ENCODE peak calls at places on chromosomes 13 and 19, in seven cellular contexts. One of them, this sample, is unnamed.

GRCh38 chr19:27997069-27997468 is 1215.9 kb downstream of the UQCRFS1 start:
- DNase-seq in fibroblast of lung: no peak
- DNase-seq in adrenal gland: no peak
- DNase-seq in amniotic stem cell: no peak
- DNase-seq in stimulated activated CD4-positive, alpha-beta T cell treated with anti-CD3 and anti-CD28 coated beads, Interleukin-1b, Interleukin-23, amount 100 ng/mL, for 24 hours: no peak
- DNase-seq in hypothalamus: no peak
- DNase-seq in WTC11: no peak
- DNase-seq in this sample: no peak

GRCh38 chr19:50175924-50176323 is 12.8 kb upstream of the IZUMO2 start:
- DNase-seq in fibroblast of lung: no peak
- DNase-seq in adrenal gland: no peak
- DNase-seq in amniotic stem cell: no peak
- DNase-seq in stimulated activated CD4-positive, alpha-beta T cell treated with anti-CD3 and anti-CD28 coated beads, Interleukin-1b, Interleukin-23, amount 100 ng/mL, for 24 hours: no peak
- DNase-seq in hypothalamus: no peak
- DNase-seq in WTC11: no peak
- DNase-seq in this sample: no peak

GRCh38 chr13:114100446-114101320 is 31.7 kb downstream of the RASA3 start:
- DNase-seq in fibroblast of lung: peak; percentile 21
- DNase-seq in adrenal gland: no peak
- DNase-seq in amniotic stem cell: no peak
- DNase-seq in stimulated activated CD4-positive, alpha-beta T cell treated with anti-CD3 and anti-CD28 coated beads, Interleukin-1b, Interleukin-23, amount 100 ng/mL, for 24 hours: no peak
- DNase-seq in hypothalamus: no peak
- DNase-seq in WTC11: peak; percentile 9
- DNase-seq in this sample: peak; percentile 48

GRCh38 chr19:46299695-46300094 is 2.9 kb downstream of the HIF3A start:
- DNase-seq in fibroblast of lung: no peak
- DNase-seq in adrenal gland: no peak
- DNase-seq in amniotic stem cell: no peak
- DNase-seq in stimulated activated CD4-positive, alpha-beta T cell treated with anti-CD3 and anti-CD28 coated beads, Interleukin-1b, Interleukin-23, amount 100 ng/mL, for 24 hours: no peak
- DNase-seq in hypothalamus: no peak
- DNase-seq in WTC11: no peak
- DNase-seq in this sample: no peak

GRCh38 chr13:59476376-59476775 is 687.4 kb downstream of the DIAPH3 start:
- DNase-seq in fibroblast of lung: no peak
- DNase-seq in adrenal gland: no peak
- DNase-seq in amniotic stem cell: no peak
- DNase-seq in stimulated activated CD4-positive, alpha-beta T cell treated with anti-CD3 and anti-CD28 coated beads, Interleukin-1b, Interleukin-23, amount 100 ng/mL, for 24 hours: no peak
- DNase-seq in hypothalamus: no peak
- DNase-seq in WTC11: no peak
- DNase-seq in this sample: no peak

GRCh38 chr19:53879145-53880037 is 2.6 kb upstream of the PRKCG start:
- DNase-seq in fibroblast of lung: peak; percentile 82
- DNase-seq in adrenal gland: peak; percentile 78
- DNase-seq in amniotic stem cell: peak; percentile 71
- DNase-seq in stimulated activated CD4-positive, alpha-beta T cell treated with anti-CD3 and anti-CD28 coated beads, Interleukin-1b, Interleukin-23, amount 100 ng/mL, for 24 hours: peak; percentile 75
- DNase-seq in hypothalamus: peak; percentile 96
- DNase-seq in WTC11: peak; percentile 100
- DNase-seq in this sample: peak; percentile 99

GRCh38 chr13:33194820-33195692 is 90.5 kb downstream of the STARD13 start:
- DNase-seq in fibroblast of lung: peak; percentile 94
- DNase-seq in adrenal gland: no peak
- DNase-seq in amniotic stem cell: peak; percentile 85
- DNase-seq in stimulated activated CD4-positive, alpha-beta T cell treated with anti-CD3 and anti-CD28 coated beads, Interleukin-1b, Interleukin-23, amount 100 ng/mL, for 24 hours: no peak
- DNase-seq in hypothalamus: no peak
- DNase-seq in WTC11: no peak
- DNase-seq in this sample: peak; percentile 84

GRCh38 chr19:29121684-29122083 is 91.3 kb downstream of the UQCRFS1 start:
- DNase-seq in fibroblast of lung: no peak
- DNase-seq in adrenal gland: peak; percentile 46
- DNase-seq in amniotic stem cell: no peak
- DNase-seq in stimulated activated CD4-positive, alpha-beta T cell treated with anti-CD3 and anti-CD28 coated beads, Interleukin-1b, Interleukin-23, amount 100 ng/mL, for 24 hours: no peak
- DNase-seq in hypothalamus: no peak
- DNase-seq in WTC11: peak; percentile 70
- DNase-seq in this sample: peak; percentile 63

GRCh38 chr19:42280761-42281174 is 11.7 kb downstream of the CIC start:
- DNase-seq in fibroblast of lung: peak; percentile 76
- DNase-seq in adrenal gland: peak; percentile 82
- DNase-seq in amniotic stem cell: no peak
- DNase-seq in stimulated activated CD4-positive, alpha-beta T cell treated with anti-CD3 and anti-CD28 coated beads, Interleukin-1b, Interleukin-23, amount 100 ng/mL, for 24 hours: no peak
- DNase-seq in hypothalamus: peak; percentile 78
- DNase-seq in WTC11: no peak
- DNase-seq in this sample: no peak

GRCh38 chr19:1167687-1168561 is 6.1 kb downstream of the SBNO2 start:
- DNase-seq in fibroblast of lung: no peak
- DNase-seq in adrenal gland: peak; percentile 55
- DNase-seq in amniotic stem cell: no peak
- DNase-seq in stimulated activated CD4-positive, alpha-beta T cell treated with anti-CD3 and anti-CD28 coated beads, Interleukin-1b, Interleukin-23, amount 100 ng/mL, for 24 hours: no peak
- DNase-seq in hypothalamus: no peak
- DNase-seq in WTC11: peak; percentile 19
- DNase-seq in this sample: peak; percentile 58

This sample was measured in left kidney.